ENCODE peak calls at places on chromosomes 13 and 19, in four cellular contexts. Z is IMR-90, D is pancreas, Q is cardiac fibroblast. E is an unnamed sample.

GRCh38 chr13:20231839-20232555 is at the start of gene GJB6:
- DNase-seq in Z (no peak), D (no peak), Q (no peak), E (no peak)

GRCh38 chr13:67048084-67048792 is 181.9 kb downstream of the PCDH9 start:
- DNase-seq in Q (peak), D (peak), Z (peak), E (peak)

GRCh38 chr19:5339950-5340636 is 519 bp downstream of the PTPRS start:
- DNase-seq in Z (no peak), D (peak), Q (no peak), E (no peak)

GRCh38 chr19:55640043-55640576 is 692 bp upstream of the ZNF580 start:
- DNase-seq in Q (peak), D (peak), Z (peak), E (peak)

GRCh38 chr19:7579182-7579581 is 16.5 kb upstream of the CAMSAP3 start:
- DNase-seq in Q (no peak), Z (no peak), D (no peak), E (no peak)

GRCh38 chr13:28494861-28495585 is at the start of gene FLT1:
- DNase-seq in Z (peak), D (no peak), Q (peak), E (no peak)

GRCh38 chr13:51246005-51246404 is 23.8 kb downstream of the FAM124A start:
- DNase-seq in D (no peak), Q (no peak), Z (no peak), E (no peak)

GRCh38 chr19:5894704-5895349 is 8.8 kb downstream of the NDUFA11 start:
- DNase-seq in Z (no peak), D (no peak), Q (no peak), E (no peak)

GRCh38 chr19:29260477-29261317 is 47.7 kb upstream of the UQCRFS1 start:
- DNase-seq in D (no peak), Q (peak), Z (peak), E (peak)

GRCh38 chr13:30585748-30586262 is 31.9 kb upstream of the USPL1 start:
- DNase-seq in Z (peak), D (no peak), Q (peak), E (peak)

GRCh38 chr19:46659151-46660007 is 1.6 kb downstream of the DACT3 start:
- DNase-seq in Q (no peak), D (peak), Z (no peak), E (no peak)

GRCh38 chr13:100392709-100393630 is 195.6 kb downstream of the GGACT start:
- DNase-seq in D (peak), Q (peak), Z (peak), E (peak)

GRCh38 chr19:4575267-4575793 is 15.8 kb upstream of the SEMA6B start:
- DNase-seq in D (no peak), Q (peak), Z (peak), E (peak)

GRCh38 chr13:90230311-90230710 is 1117.2 kb upstream of the MIR17HG start:
- DNase-seq in Z (no peak), Q (no peak), D (no peak), E (no peak)

GRCh38 chr13:97274782-97275252 is 52.7 kb downstream of the MBNL2 start:
- DNase-seq in Q (peak), D (no peak), Z (peak), E (peak)

GRCh38 chr13:99351772-99352171 is 44.6 kb upstream of the GPR183 start:
- DNase-seq in D (no peak), Z (no peak), Q (no peak), E (no peak)

GRCh38 chr13:43289458-43290255 is 266.3 kb downstream of the DNAJC15 start:
- DNase-seq in D (no peak), Q (peak), Z (peak), E (peak)

GRCh38 chr19:35354898-35355297 is 3.4 kb upstream of the FFAR3 start:
- DNase-seq in D (no peak), Z (no peak), Q (no peak), E (no peak)

GRCh38 chr13:85755123-85755522 is 44.1 kb downstream of the SLITRK6 start:
- DNase-seq in Q (no peak), D (no peak), Z (peak), E (no peak)

GRCh38 chr19:47776568-47776967 is 1.9 kb upstream of the SELENOW start:
- DNase-seq in D (no peak), Z (no peak), Q (no peak), E (no peak)

GRCh38 chr19:46111376-46111775 is 13.1 kb downstream of the IGFL3 start:
- DNase-seq in D (no peak), Z (no peak), Q (no peak), E (no peak)

GRCh38 chr19:47839913-47840312 is 18.2 kb downstream of the CRX start:
- DNase-seq in D (no peak), Q (no peak), Z (no peak), E (no peak)

GRCh38 chr13:50171585-50172282 is 156.5 kb downstream of the KCNRG start:
- DNase-seq in D (no peak), Q (no peak), Z (peak), E (no peak)

GRCh38 chr13:45156565-45157361 is 36.5 kb downstream of the GTF2F2 start:
- DNase-seq in Z (peak), D (no peak), Q (no peak), E (peak)

GRCh38 chr13:89375839-89376238 is 1704.7 kb downstream of the SLITRK5 start:
- DNase-seq in Z (peak), Q (peak), D (no peak), E (peak)

GRCh38 chr19:58037927-58038687 is 4.3 kb downstream of the ZSCAN1 start:
- DNase-seq in Q (no peak), D (no peak), Z (no peak), E (no peak)

GRCh38 chr19:46813570-46814358 is 25.4 kb upstream of the SLC1A5 start:
- DNase-seq in D (peak), Q (peak), Z (peak), E (peak)

GRCh38 chr13:78176880-78177279 is 258.2 kb upstream of the EDNRB start:
- DNase-seq in Q (no peak), D (no peak), Z (no peak), E (no peak)

GRCh38 chr13:23797276-23797903 is 91.8 kb downstream of the MIPEP start:
- DNase-seq in D (no peak), Z (no peak), Q (no peak), E (no peak)

GRCh38 chr19:1456121-1456900 is 6.4 kb downstream of the APC2 start:
- DNase-seq in D (no peak), Z (no peak), Q (no peak), E (no peak)

GRCh38 chr19:1455002-1455335 is 5.0 kb downstream of the APC2 start:
- DNase-seq in Z (no peak), D (no peak), Q (no peak), E (no peak)

GRCh38 chr19:1457892-1458291 is 8.0 kb downstream of the APC2 start:
- DNase-seq in D (no peak), Q (no peak), Z (no peak), E (no peak)

GRCh38 chr19:1455336-1456120 is 5.6 kb downstream of the APC2 start:
- DNase-seq in Z (peak), Q (peak), D (peak), E (peak)

GRCh38 chr19:1457031-1457739 is 7.3 kb downstream of the APC2 start:
- DNase-seq in D (no peak), Q (no peak), Z (no peak), E (no peak)
- TF ChIP-seq CTCF in D (no peak), Q (no peak), Z (no peak), E (no peak)

GRCh38 chr13:73658639-73659038 is 475.6 kb downstream of the KLF12 start:
- DNase-seq in Z (no peak), D (no peak), Q (no peak), E (no peak)

GRCh38 chr13:73665279-73665678 is 468.9 kb downstream of the KLF12 start:
- DNase-seq in D (no peak), Z (no peak), Q (no peak), E (no peak)

GRCh38 chr13:73661066-73661465 is 473.1 kb downstream of the KLF12 start:
- DNase-seq in Q (no peak), Z (no peak), D (no peak), E (no peak)

GRCh38 chr13:73661687-73662425 is 472.3 kb downstream of the KLF12 start:
- DNase-seq in Q (no peak), Z (no peak), D (no peak), E (no peak)

DNA sequence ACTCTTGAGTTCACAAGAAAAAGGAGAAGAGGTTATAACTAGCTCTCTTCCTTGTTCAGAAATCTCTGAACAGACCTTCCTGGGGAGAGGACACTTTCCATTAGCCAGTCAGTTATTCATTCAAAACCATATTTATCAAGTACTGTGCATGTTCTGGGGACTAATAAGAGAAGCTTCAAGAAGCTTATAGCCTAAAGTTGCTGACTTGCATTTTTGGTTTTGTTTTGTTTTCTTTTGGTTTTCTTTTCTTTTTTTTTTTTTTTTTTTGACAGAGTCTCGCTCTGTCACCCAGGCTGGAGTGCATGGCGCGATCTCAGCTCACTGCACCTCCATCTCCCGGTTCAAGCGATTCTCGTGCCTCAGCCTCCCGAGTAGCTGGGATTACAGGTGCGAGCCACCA is 471.4 kb downstream of the KLF12 start:
- DNase-seq in D (no peak), Q (no peak), Z (no peak), E (no peak)
- H3K4me3 ChIP-seq in D (no peak), Q (no peak), Z (no peak), E (no peak)

GRCh38 chr19:13717194-13717643 is 47.1 kb upstream of the MRI1 start:
- DNase-seq in D (no peak), Z (peak), Q (no peak), E (no peak)
- TF ChIP-seq CTCF in D (no peak), Z (no peak), Q (no peak), E (no peak)

GRCh38 chr13:48431431-48431830 is 18.5 kb upstream of the LPAR6 start:
- DNase-seq in Q (no peak), D (no peak), Z (no peak), E (no peak)
- H3K4me3 ChIP-seq in Q (no peak), D (no peak), Z (no peak), E (no peak)

DNA sequence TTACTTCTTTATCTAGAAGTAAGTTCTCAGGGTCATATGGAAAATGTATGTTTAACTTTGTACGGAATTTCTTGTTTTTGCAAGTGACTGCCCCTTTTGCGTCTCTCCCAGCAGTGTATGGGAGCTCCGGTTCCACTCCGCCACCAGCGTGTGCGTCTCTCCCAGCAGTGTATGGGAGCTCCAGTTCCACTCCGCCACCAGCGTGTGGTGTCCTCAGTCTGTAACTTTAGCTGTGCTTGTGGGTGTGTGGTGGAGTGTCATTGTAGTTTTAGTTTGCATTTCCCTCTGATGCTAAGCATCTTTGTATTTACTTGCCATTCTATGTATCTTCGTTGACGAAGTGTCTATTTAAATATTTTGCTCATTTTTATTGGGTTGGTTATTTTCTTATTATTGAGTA is 2.4 kb downstream of the CUL4A start:
- DNase-seq in D (no peak), Z (no peak), Q (no peak), E (no peak)
- TF ChIP-seq CTCF in D (no peak), Z (peak), Q (peak), E (peak)

DNA sequence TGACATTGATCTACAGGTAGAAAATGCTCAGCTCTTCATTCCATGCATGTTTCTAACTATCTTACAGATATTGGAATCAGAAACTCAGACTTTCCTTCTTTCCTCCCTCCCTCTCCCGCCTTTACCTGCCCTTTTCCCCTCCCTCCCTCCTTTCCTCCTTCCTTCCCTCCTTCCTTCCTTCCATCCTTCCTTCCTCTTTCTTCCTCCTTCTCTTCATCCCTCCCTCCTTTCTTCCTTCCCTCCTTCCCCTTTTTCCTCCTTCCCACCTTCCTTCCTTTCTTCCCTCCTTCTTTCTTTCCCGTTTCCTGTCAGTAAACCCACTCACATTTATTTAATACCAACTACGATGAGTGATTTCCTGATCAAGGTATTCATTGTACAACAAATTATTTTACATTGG is 113.4 kb upstream of the IRS2 start:
- DNase-seq in Q (no peak), D (no peak), Z (no peak), E (no peak)
- H3K4me3 ChIP-seq in Q (no peak), D (no peak), Z (no peak), E (no peak)

DNA sequence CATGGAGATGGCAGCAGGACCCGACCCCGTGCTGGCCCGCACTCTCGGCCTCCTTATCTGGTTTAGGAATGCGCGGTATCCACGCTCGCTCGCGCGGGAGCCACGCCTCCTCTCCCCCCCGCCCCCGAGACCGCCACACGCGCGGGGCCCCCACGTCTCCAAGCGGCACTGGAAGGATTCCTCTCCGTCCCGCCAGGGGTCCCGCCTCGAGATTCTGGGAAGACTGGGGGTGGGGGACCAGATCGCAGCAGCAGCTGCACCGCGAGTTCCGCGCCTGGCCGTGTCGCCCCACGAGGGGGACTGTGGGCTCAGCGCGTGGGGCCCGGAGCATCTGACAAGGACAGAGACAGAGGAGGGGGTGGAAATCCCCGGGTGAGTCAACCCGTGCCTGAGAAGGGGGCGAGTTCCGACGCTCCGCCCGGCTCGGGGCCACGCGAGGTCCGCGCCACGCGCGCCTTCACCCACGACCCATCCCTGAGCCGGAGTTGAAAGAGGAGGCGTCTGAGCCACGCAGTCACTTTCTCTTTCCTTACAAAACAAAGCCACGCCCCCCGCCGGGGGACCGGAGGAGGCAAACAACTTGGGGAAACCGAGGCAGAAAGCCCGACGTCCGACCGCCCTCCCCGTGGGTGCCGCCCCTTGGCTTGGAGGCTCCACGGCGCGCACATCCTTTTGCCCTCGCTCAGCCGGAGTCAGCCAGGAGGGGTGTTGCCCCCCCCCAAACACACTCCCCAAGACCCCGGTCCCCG is 802 bp downstream of the S1PR2 start:
- DNase-seq in Q (peak), D (peak), Z (peak), E (no peak)
- TF ChIP-seq CTCF in Q (no peak), D (no peak), Z (no peak), E (no peak)

DNA sequence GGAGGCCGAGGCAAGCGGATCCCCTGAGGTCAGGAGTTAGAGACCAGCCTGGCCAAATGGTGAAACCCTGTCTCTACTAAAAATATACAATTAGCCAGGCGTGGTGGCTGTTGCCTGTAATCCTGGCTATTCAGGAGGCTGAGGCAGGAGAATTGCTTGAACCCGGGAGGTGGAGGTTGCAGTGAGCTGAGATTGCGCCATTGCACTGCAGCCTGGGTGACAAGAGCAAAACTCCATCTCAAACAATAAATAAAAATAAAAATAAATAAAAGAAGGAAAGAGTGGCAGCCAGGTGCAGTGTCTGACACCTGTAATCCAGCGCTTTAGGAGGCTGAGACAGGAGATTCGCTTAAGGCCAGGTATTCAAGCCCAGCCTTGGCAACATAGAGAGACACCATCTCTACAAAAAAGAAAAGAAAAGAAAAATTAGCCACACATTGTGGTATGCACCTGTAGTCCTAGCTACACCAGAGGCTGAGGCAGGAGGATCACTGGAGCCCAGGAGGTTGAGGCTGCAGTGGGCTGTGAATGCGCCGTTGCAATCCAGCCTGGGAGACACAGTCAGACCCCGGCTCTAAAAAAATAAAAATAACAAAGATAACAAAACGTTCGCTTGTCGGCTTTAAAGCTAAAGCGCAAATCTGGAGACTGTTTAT is 10.3 kb downstream of the ADAMTSL5 start:
- DNase-seq in D (no peak), Q (no peak), Z (no peak), E (no peak)
- H3K4me3 ChIP-seq in D (no peak), Q (no peak), Z (no peak), E (no peak)

DNA sequence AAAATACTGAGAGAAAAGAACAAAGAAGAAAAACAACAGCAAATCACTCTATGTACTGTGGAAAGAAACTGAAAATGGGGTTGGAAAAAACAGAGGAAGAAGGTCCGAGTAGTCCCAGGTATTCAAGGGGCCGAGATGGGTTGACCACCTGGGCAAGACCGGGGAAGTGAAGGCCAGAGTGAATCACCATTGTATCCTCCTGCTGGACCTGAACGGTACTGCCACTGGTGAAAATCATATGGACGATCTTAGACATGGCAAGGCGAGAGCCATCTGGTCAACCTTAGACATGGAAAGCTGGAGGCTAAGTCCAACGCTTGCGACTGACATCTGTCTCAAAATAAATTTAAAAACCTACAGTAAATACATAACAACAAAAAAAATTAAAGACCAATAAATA is 44.4 kb upstream of the ZNF91 start:
- DNase-seq in Z (no peak), Q (no peak), D (no peak), E (peak)
- TF ChIP-seq CTCF in Z (no peak), Q (peak), D (no peak), E (peak)

DNA sequence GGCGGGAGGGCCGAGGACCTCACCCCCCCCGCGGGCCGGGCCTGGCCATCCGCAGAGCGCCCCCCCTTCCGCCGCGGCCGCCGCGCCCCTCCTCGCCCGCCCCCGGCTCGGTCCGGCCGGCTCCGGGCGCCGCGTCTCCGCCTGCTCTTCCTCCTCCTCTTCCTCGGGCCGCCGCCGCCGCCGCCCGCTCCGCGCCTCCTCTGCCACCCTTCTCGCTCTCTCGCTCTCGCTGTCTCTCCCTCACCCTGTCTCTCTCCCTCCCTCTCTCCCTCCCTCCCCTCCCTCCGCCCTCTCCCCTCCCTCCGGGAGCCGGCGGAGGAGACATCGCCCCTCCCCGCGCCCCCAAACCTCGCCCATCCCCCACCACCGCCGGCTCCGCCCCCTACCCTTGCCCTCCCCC is at the start of gene SHANK1:
- DNase-seq in Z (peak), Q (peak), D (no peak), E (no peak)
- H3K4me3 ChIP-seq in Z (peak), Q (peak), D (no peak), E (peak)

E was measured in fibroblast of mammary gland.